ENCODE peak calls at places on chromosomes 6 and 20, in five cellular contexts. N is lower lobe of right lung, T is cardiac muscle cell, I is thyroid gland, Q is ascending aorta. Z is an unnamed sample.

GRCh38 chr6:149938571-149939462 is 3.0 kb upstream of the ULBP2 start:
- DNase-seq in T (no peak), I (peak; percentile 25), N (no peak), Q (peak; percentile 63), Z (peak; percentile 72)

GRCh38 chr6:54533567-54533966 is 225.3 kb downstream of the TINAG start:
- DNase-seq in N (no peak), Q (no peak), I (no peak), T (no peak), Z (no peak)

GRCh38 chr6:81683928-81684327 is 68.6 kb downstream of the TENT5A start:
- DNase-seq in I (no peak), Q (no peak), T (peak; percentile 8), N (no peak), Z (no peak)

GRCh38 chr6:161947371-161947770 is 673.5 kb upstream of the AGPAT4 start:
- DNase-seq in T (no peak), I (no peak), N (no peak), Q (no peak), Z (no peak)

GRCh38 chr6:23414204-23414501 is 711.9 kb upstream of the NRSN1 start:
- DNase-seq in T (peak; percentile 81), N (no peak), Q (no peak), I (peak; percentile 3), Z (no peak)

GRCh38 chr6:37173573-37174195 is 3.7 kb downstream of the PIM1 start:
- DNase-seq in T (peak; percentile 46), N (no peak), I (no peak), Q (no peak), Z (no peak)

GRCh38 chr20:57629976-57630525 is 9.8 kb upstream of the ZBP1 start:
- DNase-seq in T (no peak), I (no peak), Q (peak; percentile 59), N (no peak), Z (peak; percentile 52)

GRCh38 chr6:46756469-46757205 is 9.9 kb downstream of the ANKRD66 start:
- DNase-seq in T (no peak), I (no peak), Q (no peak), N (no peak), Z (no peak)

GRCh38 chr6:9984607-9985006 is 430.3 kb downstream of the TFAP2A start:
- DNase-seq in I (no peak), T (no peak), N (no peak), Q (no peak), Z (no peak)

GRCh38 chr6:54053893-54054391 is 57.3 kb upstream of the MLIP start:
- DNase-seq in N (no peak), Q (peak; percentile 70), T (peak; percentile 93), I (peak; percentile 59), Z (no peak)

GRCh38 chr6:36592221-36592655 is 1.9 kb upstream of the SRSF3 start:
- DNase-seq in Q (no peak), T (no peak), N (no peak), I (no peak), Z (no peak)

GRCh38 chr20:16078172-16078898 is 494.9 kb downstream of the KIF16B start:
- DNase-seq in T (no peak), N (no peak), I (no peak), Q (no peak), Z (no peak)

GRCh38 chr6:154703094-154703493 is 30.1 kb upstream of the SCAF8 start:
- DNase-seq in Q (no peak), T (no peak), I (no peak), N (no peak), Z (no peak)

GRCh38 chr6:118804091-118804490 is 89.9 kb upstream of the ASF1A start:
- DNase-seq in N (no peak), I (no peak), Q (no peak), T (no peak), Z (no peak)

GRCh38 chr20:43857932-43858331 is 56.7 kb upstream of the TOX2 start:
- DNase-seq in T (no peak), Q (no peak), I (no peak), N (no peak), Z (no peak)

GRCh38 chr6:42697268-42697655 is 25.1 kb downstream of the PRPH2 start:
- DNase-seq in T (no peak), I (no peak), Q (no peak), N (no peak), Z (no peak)

GRCh38 chr6:4518506-4518905 is 257.7 kb upstream of the CDYL start:
- DNase-seq in Q (no peak), I (no peak), T (peak; percentile 25), N (no peak), Z (no peak)

GRCh38 chr6:79841577-79842381 is 105.6 kb downstream of the ELOVL4 start:
- DNase-seq in N (no peak), Q (no peak), I (no peak), T (no peak), Z (no peak)

GRCh38 chr6:52890018-52890417 is 19.5 kb downstream of the GSTA3 start:
- DNase-seq in T (no peak), I (no peak), N (no peak), Q (no peak), Z (no peak)

GRCh38 chr6:72552938-72553337 is 68.9 kb upstream of the KCNQ5 start:
- DNase-seq in N (no peak), T (peak; percentile 22), I (no peak), Q (no peak), Z (no peak)

GRCh38 chr20:47669489-47669888 is 115.8 kb downstream of the SULF2 start:
- DNase-seq in Q (no peak), I (no peak), T (no peak), N (no peak), Z (no peak)

GRCh38 chr6:10425973-10426780 is 11.3 kb upstream of the TFAP2A start:
- DNase-seq in N (peak; percentile 60), I (no peak), Q (no peak), T (peak; percentile 52), Z (peak; percentile 89)

GRCh38 chr20:16821211-16822089 is 73.3 kb downstream of the OTOR start:
- DNase-seq in N (peak; percentile 49), Q (no peak), T (peak; percentile 61), I (peak; percentile 25), Z (no peak)

GRCh38 chr6:143059616-143060353 is 904 bp upstream of the AIG1 start:
- DNase-seq in N (no peak), I (peak; percentile 23), T (peak; percentile 70), Q (peak; percentile 70), Z (no peak)

GRCh38 chr6:15443119-15443518 is 197.2 kb downstream of the JARID2 start:
- DNase-seq in Q (no peak), T (peak; percentile 82), N (no peak), I (no peak), Z (no peak)

GRCh38 chr6:73704260-73704659 is 8.3 kb downstream of the CD109 start:
- DNase-seq in T (peak; percentile 84), I (no peak), N (no peak), Q (no peak), Z (no peak)

GRCh38 chr6:144033816-144034540 is 25.9 kb upstream of the PLAGL1 start:
- DNase-seq in Q (no peak), T (peak; percentile 56), N (no peak), I (no peak), Z (no peak)

GRCh38 chr6:2958331-2958711 is 13.0 kb downstream of the SERPINB6 start:
- DNase-seq in T (no peak), I (peak; percentile 63), N (peak; percentile 86), Q (peak; percentile 67), Z (no peak)

GRCh38 chr6:17700421-17701416 is 6.0 kb downstream of the NUP153 start:
- DNase-seq in T (no peak), N (no peak), I (no peak), Q (no peak), Z (no peak)
- H3K4me1 ChIP-seq in T (peaks cover 12% of the 10 kb centered on the region), N (peaks cover 56% of the 10 kb centered on the region), I (peaks cover 34% of the 10 kb centered on the region), Q (peaks cover 18% of the 10 kb centered on the region), Z (peaks cover 8% of the 10 kb centered on the region)

GRCh38 chr6:24929255-24929654 is 6.5 kb downstream of the RIPOR2 start:
- DNase-seq in I (no peak), N (no peak), T (no peak), Q (no peak), Z (no peak)
- H3K27ac ChIP-seq in I (no peak overlapping the region), N (no peak overlapping the region), T (no peak overlapping the region), Q (no peak overlapping the region), Z (no peak overlapping the region)

GRCh38 chr6:19691465-19692167 is 145.6 kb upstream of the ID4 start:
- DNase-seq in N (no peak), T (peak; percentile 29), I (peak; percentile 29), Q (no peak), Z (peak; percentile 73)
- H3K4me3 ChIP-seq in N (peak overlapping the region; percentile 44), T (peak overlapping the region; percentile 29), I (peak overlapping the region; percentile 64), Q (peak overlapping the region; percentile 75), Z (peak overlapping the region; percentile 44)

GRCh38 chr20:49103647-49104364 is 57.7 kb downstream of the CSE1L start:
- DNase-seq in Q (no peak), N (no peak), T (no peak), I (no peak), Z (no peak)

GRCh38 chr20:49104365-49104648 is 58.2 kb downstream of the CSE1L start:
- DNase-seq in T (no peak), N (no peak), I (peak; percentile 57), Q (no peak), Z (no peak)

GRCh38 chr20:49103019-49103418 is 56.9 kb downstream of the CSE1L start:
- DNase-seq in Q (no peak), N (no peak), I (no peak), T (no peak), Z (no peak)

GRCh38 chr20:49110767-49111694 is 64.9 kb downstream of the CSE1L start:
- DNase-seq in T (no peak), N (no peak), Q (no peak), I (no peak), Z (no peak)

GRCh38 chr20:49106332-49106731 is 60.2 kb downstream of the CSE1L start:
- DNase-seq in Q (no peak), T (no peak), N (no peak), I (no peak), Z (no peak)
- H3K4me1 ChIP-seq in Q (no peaks in the 10 kb centered on the region), T (peaks cover 9% of the 10 kb centered on the region), N (no peaks in the 10 kb centered on the region), I (no peaks in the 10 kb centered on the region), Z (no peaks in the 10 kb centered on the region)